ENCODE peak calls at places on chromosomes 5 and 9, in seven cellular contexts. One of them, this sample, is unnamed.

GRCh38 chr9:79742145-79742820 is 170.5 kb downstream of the TLE4 start:
- DNase-seq in left ventricle myocardium inferior: no peak
- DNase-seq in kidney epithelial cell: no peak
- DNase-seq in fibroblast of mammary gland: no peak
- DNase-seq in cardiac muscle cell: no peak
- DNase-seq in CD4-positive, CD25-positive, alpha-beta regulatory T cell: no peak
- DNase-seq in GM23248: no peak
- DNase-seq in this sample: no peak

GRCh38 chr9:78601957-78602565 is 305.1 kb downstream of the PSAT1 start:
- DNase-seq in GM23248: peak
- DNase-seq in CD4-positive, CD25-positive, alpha-beta regulatory T cell: no peak
- DNase-seq in left ventricle myocardium inferior: no peak
- DNase-seq in fibroblast of mammary gland: peak
- DNase-seq in kidney epithelial cell: no peak
- DNase-seq in cardiac muscle cell: peak
- DNase-seq in this sample: no peak

GRCh38 chr9:121275781-121276658 is 8.1 kb downstream of the GSN start:
- DNase-seq in kidney epithelial cell: no peak
- DNase-seq in cardiac muscle cell: no peak
- DNase-seq in GM23248: no peak
- DNase-seq in fibroblast of mammary gland: no peak
- DNase-seq in CD4-positive, CD25-positive, alpha-beta regulatory T cell: no peak
- DNase-seq in left ventricle myocardium inferior: no peak
- DNase-seq in this sample: no peak

GRCh38 chr5:172713113-172713808 is 57.7 kb downstream of the DUSP1 start:
- DNase-seq in left ventricle myocardium inferior: peak
- DNase-seq in kidney epithelial cell: no peak
- DNase-seq in GM23248: peak
- DNase-seq in cardiac muscle cell: peak
- DNase-seq in fibroblast of mammary gland: no peak
- DNase-seq in CD4-positive, CD25-positive, alpha-beta regulatory T cell: peak
- DNase-seq in this sample: no peak

GRCh38 chr9:134293576-134294227 is 32.6 kb upstream of the RXRA start:
- DNase-seq in fibroblast of mammary gland: peak
- DNase-seq in kidney epithelial cell: no peak
- DNase-seq in GM23248: peak
- DNase-seq in CD4-positive, CD25-positive, alpha-beta regulatory T cell: no peak
- DNase-seq in cardiac muscle cell: peak
- DNase-seq in left ventricle myocardium inferior: peak
- DNase-seq in this sample: no peak

GRCh38 chr5:80071510-80072021 is 36.4 kb downstream of the THBS4 start:
- DNase-seq in left ventricle myocardium inferior: no peak
- DNase-seq in GM23248: peak
- DNase-seq in cardiac muscle cell: no peak
- DNase-seq in CD4-positive, CD25-positive, alpha-beta regulatory T cell: no peak
- DNase-seq in fibroblast of mammary gland: no peak
- DNase-seq in kidney epithelial cell: no peak
- DNase-seq in this sample: no peak

GRCh38 chr5:31382051-31382878 is 149.6 kb downstream of the DROSHA start:
- DNase-seq in kidney epithelial cell: no peak
- DNase-seq in GM23248: no peak
- DNase-seq in fibroblast of mammary gland: no peak
- DNase-seq in left ventricle myocardium inferior: no peak
- DNase-seq in cardiac muscle cell: no peak
- DNase-seq in CD4-positive, CD25-positive, alpha-beta regulatory T cell: no peak
- DNase-seq in this sample: no peak

GRCh38 chr9:121556580-121556979 is 56.9 kb upstream of the GGTA1 start:
- DNase-seq in fibroblast of mammary gland: peak
- DNase-seq in GM23248: peak
- DNase-seq in left ventricle myocardium inferior: no peak
- DNase-seq in cardiac muscle cell: peak
- DNase-seq in CD4-positive, CD25-positive, alpha-beta regulatory T cell: no peak
- DNase-seq in kidney epithelial cell: peak
- DNase-seq in this sample: peak

GRCh38 chr5:42974546-42974945 is 65.6 kb downstream of the ANXA2R start:
- DNase-seq in fibroblast of mammary gland: no peak
- DNase-seq in CD4-positive, CD25-positive, alpha-beta regulatory T cell: no peak
- DNase-seq in GM23248: no peak
- DNase-seq in cardiac muscle cell: no peak
- DNase-seq in kidney epithelial cell: no peak
- DNase-seq in left ventricle myocardium inferior: no peak
- DNase-seq in this sample: no peak

GRCh38 chr9:38621434-38622082 is 1.2 kb upstream of the ANKRD18A start:
- DNase-seq in left ventricle myocardium inferior: no peak
- DNase-seq in fibroblast of mammary gland: no peak
- DNase-seq in cardiac muscle cell: peak
- DNase-seq in CD4-positive, CD25-positive, alpha-beta regulatory T cell: peak
- DNase-seq in GM23248: no peak
- DNase-seq in kidney epithelial cell: no peak
- DNase-seq in this sample: no peak

GRCh38 chr5:159787837-159788236 is 128.4 kb upstream of the ADRA1B start:
- DNase-seq in kidney epithelial cell: no peak
- DNase-seq in cardiac muscle cell: no peak
- DNase-seq in GM23248: peak
- DNase-seq in left ventricle myocardium inferior: no peak
- DNase-seq in fibroblast of mammary gland: peak
- DNase-seq in CD4-positive, CD25-positive, alpha-beta regulatory T cell: no peak
- DNase-seq in this sample: no peak

GRCh38 chr9:128773049-128773448 is 1.3 kb upstream of the ZER1 start:
- DNase-seq in kidney epithelial cell: no peak
- DNase-seq in CD4-positive, CD25-positive, alpha-beta regulatory T cell: no peak
- DNase-seq in GM23248: no peak
- DNase-seq in left ventricle myocardium inferior: no peak
- DNase-seq in cardiac muscle cell: no peak
- DNase-seq in fibroblast of mammary gland: no peak
- DNase-seq in this sample: no peak

GRCh38 chr9:125377584-125378250 is 116.1 kb downstream of the GAPVD1 start:
- DNase-seq in cardiac muscle cell: no peak
- DNase-seq in GM23248: no peak
- DNase-seq in kidney epithelial cell: no peak
- DNase-seq in CD4-positive, CD25-positive, alpha-beta regulatory T cell: no peak
- DNase-seq in fibroblast of mammary gland: no peak
- DNase-seq in left ventricle myocardium inferior: no peak
- DNase-seq in this sample: no peak

GRCh38 chr9:32603914-32604852 is 31.2 kb upstream of the NDUFB6 start:
- DNase-seq in kidney epithelial cell: no peak
- DNase-seq in CD4-positive, CD25-positive, alpha-beta regulatory T cell: no peak
- DNase-seq in fibroblast of mammary gland: peak
- DNase-seq in GM23248: peak
- DNase-seq in cardiac muscle cell: no peak
- DNase-seq in left ventricle myocardium inferior: no peak
- DNase-seq in this sample: no peak

GRCh38 chr5:115351356-115352195 is 55.1 kb upstream of the CCDC112 start:
- DNase-seq in kidney epithelial cell: peak
- DNase-seq in cardiac muscle cell: peak
- DNase-seq in GM23248: peak
- DNase-seq in fibroblast of mammary gland: peak
- DNase-seq in CD4-positive, CD25-positive, alpha-beta regulatory T cell: no peak
- DNase-seq in left ventricle myocardium inferior: no peak
- DNase-seq in this sample: no peak

GRCh38 chr9:133107961-133108793 is 12.9 kb downstream of the RALGDS start:
- DNase-seq in kidney epithelial cell: no peak
- DNase-seq in fibroblast of mammary gland: no peak
- DNase-seq in GM23248: no peak
- DNase-seq in CD4-positive, CD25-positive, alpha-beta regulatory T cell: no peak
- DNase-seq in cardiac muscle cell: no peak
- DNase-seq in left ventricle myocardium inferior: peak
- DNase-seq in this sample: no peak

DNA sequence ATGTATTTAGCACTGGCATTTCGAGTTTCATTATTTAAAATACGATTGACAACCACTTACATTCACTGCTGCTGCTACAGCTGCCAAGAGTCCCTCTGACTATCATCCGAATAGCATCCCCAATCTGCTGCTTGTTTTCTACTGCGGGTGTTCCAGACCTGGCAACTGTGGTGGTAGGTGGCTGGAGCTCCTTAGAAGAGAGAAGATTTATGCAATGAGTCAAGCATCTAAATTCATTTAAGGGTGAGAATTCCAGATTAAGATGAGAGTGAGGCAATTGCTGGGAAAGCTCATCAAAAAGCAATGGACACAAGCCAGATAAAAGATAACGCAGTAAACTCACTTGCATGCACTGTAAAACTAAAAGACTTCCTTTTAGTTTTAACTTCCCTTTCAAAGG is 3.9 kb downstream of the PLK2 start:
- DNase-seq in kidney epithelial cell: no peak
- DNase-seq in fibroblast of mammary gland: no peak
- DNase-seq in left ventricle myocardium inferior: no peak
- DNase-seq in CD4-positive, CD25-positive, alpha-beta regulatory T cell: no peak
- DNase-seq in GM23248: no peak
- DNase-seq in cardiac muscle cell: peak
- DNase-seq in this sample: no peak
- H3K4me3 ChIP-seq in kidney epithelial cell: peak
- H3K4me3 ChIP-seq in fibroblast of mammary gland: no peak
- H3K4me3 ChIP-seq in left ventricle myocardium inferior: peak
- H3K4me3 ChIP-seq in CD4-positive, CD25-positive, alpha-beta regulatory T cell: no peak
- H3K4me3 ChIP-seq in GM23248: peak
- H3K4me3 ChIP-seq in cardiac muscle cell: no peak
- H3K4me3 ChIP-seq in this sample: peak

DNA sequence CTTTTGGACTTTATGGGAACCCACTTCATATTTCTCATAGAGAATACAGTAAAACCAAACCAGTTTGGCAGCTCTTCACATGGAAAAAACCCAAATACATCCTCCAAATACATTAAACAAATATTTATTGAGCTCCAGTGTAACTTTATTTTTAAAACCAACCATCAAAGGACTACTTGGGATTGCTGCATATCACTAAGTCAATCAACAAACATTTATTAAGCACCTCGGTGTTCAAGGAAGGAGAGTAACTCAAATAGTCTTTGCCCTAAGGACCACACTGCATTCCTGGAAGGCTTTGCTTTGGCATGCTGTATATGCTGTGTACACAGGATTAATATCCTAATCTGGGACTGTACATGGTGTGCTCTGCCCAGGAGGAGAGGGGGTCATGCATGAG is 11.2 kb downstream of the VDAC1 start:
- DNase-seq in GM23248: no peak
- DNase-seq in fibroblast of mammary gland: no peak
- DNase-seq in left ventricle myocardium inferior: no peak
- DNase-seq in CD4-positive, CD25-positive, alpha-beta regulatory T cell: no peak
- DNase-seq in cardiac muscle cell: no peak
- DNase-seq in kidney epithelial cell: no peak
- DNase-seq in this sample: no peak
- H3K4me3 ChIP-seq in GM23248: no peak
- H3K4me3 ChIP-seq in fibroblast of mammary gland: no peak
- H3K4me3 ChIP-seq in left ventricle myocardium inferior: peak
- H3K4me3 ChIP-seq in CD4-positive, CD25-positive, alpha-beta regulatory T cell: no peak
- H3K4me3 ChIP-seq in cardiac muscle cell: no peak
- H3K4me3 ChIP-seq in kidney epithelial cell: no peak
- H3K4me3 ChIP-seq in this sample: no peak

GRCh38 chr9:86663905-86664304 is 283.4 kb downstream of the GAS1 start:
- DNase-seq in left ventricle myocardium inferior: no peak
- DNase-seq in fibroblast of mammary gland: no peak
- DNase-seq in GM23248: no peak
- DNase-seq in cardiac muscle cell: no peak
- DNase-seq in CD4-positive, CD25-positive, alpha-beta regulatory T cell: no peak
- DNase-seq in kidney epithelial cell: no peak
- DNase-seq in this sample: no peak

GRCh38 chr9:86655147-86655546 is 292.2 kb downstream of the GAS1 start:
- DNase-seq in fibroblast of mammary gland: peak
- DNase-seq in kidney epithelial cell: no peak
- DNase-seq in left ventricle myocardium inferior: no peak
- DNase-seq in CD4-positive, CD25-positive, alpha-beta regulatory T cell: no peak
- DNase-seq in GM23248: peak
- DNase-seq in cardiac muscle cell: peak
- DNase-seq in this sample: no peak

GRCh38 chr9:86660146-86660545 is 287.2 kb downstream of the GAS1 start:
- DNase-seq in left ventricle myocardium inferior: no peak
- DNase-seq in fibroblast of mammary gland: peak
- DNase-seq in CD4-positive, CD25-positive, alpha-beta regulatory T cell: no peak
- DNase-seq in cardiac muscle cell: peak
- DNase-seq in kidney epithelial cell: peak
- DNase-seq in GM23248: peak
- DNase-seq in this sample: peak

GRCh38 chr9:86662890-86663468 is 284.3 kb downstream of the GAS1 start:
- DNase-seq in kidney epithelial cell: no peak
- DNase-seq in CD4-positive, CD25-positive, alpha-beta regulatory T cell: no peak
- DNase-seq in GM23248: no peak
- DNase-seq in fibroblast of mammary gland: no peak
- DNase-seq in left ventricle myocardium inferior: no peak
- DNase-seq in cardiac muscle cell: no peak
- DNase-seq in this sample: no peak

DNA sequence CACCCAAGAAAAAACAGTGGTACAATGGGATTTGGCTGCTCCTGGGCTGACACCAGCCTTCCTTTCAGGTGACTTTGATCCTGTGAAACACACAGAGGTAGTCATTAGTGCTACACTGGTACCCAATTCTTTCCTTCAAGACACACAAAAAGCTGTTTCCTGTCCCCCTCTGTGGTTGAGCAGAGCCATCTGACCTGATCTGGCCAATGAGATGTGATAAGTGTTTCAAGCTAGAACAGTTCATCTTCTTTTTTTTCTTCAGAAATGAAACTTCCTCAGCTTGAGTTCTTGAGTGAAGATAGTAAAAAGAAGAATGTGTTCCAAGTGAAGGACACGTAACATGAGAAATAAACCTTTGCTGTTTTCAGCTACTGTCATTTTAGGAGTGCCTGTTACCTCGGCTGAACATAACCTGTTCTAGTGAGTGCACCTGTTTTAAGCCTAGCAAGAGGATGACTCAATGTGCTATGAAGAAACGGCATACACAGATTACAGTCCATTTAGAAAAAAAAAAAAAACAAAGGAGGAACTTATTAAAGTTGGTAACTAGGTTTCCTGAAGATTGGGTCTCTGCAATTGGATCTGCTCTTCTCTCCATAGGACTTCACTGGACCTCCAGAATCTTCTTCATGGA is 287.8 kb downstream of the GAS1 start:
- DNase-seq in GM23248: peak
- DNase-seq in cardiac muscle cell: no peak
- DNase-seq in left ventricle myocardium inferior: no peak
- DNase-seq in kidney epithelial cell: no peak
- DNase-seq in fibroblast of mammary gland: no peak
- DNase-seq in CD4-positive, CD25-positive, alpha-beta regulatory T cell: no peak
- DNase-seq in this sample: no peak
- H3K4me3 ChIP-seq in GM23248: no peak
- H3K4me3 ChIP-seq in cardiac muscle cell: no peak
- H3K4me3 ChIP-seq in left ventricle myocardium inferior: no peak
- H3K4me3 ChIP-seq in kidney epithelial cell: no peak
- H3K4me3 ChIP-seq in fibroblast of mammary gland: no peak
- H3K4me3 ChIP-seq in CD4-positive, CD25-positive, alpha-beta regulatory T cell: no peak
- H3K4me3 ChIP-seq in this sample: no peak

DNA sequence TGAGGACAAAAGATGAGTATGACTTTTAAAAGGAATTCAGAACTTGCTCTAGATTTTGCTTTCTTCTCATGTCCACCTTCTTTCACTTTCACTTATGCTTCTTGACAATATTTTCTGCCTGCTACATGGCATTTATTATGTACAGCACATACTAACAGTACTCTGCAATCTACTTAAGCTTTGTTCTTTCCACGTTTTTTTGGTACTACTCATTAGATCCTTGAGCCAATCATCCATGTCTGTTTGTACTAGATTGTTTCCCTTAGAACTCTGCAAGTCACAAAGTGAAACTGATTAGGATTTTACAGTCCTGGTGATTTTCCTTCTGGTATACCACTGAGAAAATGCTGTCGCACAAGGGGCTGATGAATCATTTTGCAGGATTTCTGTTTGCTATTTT is 78.3 kb downstream of the PARP8 start:
- DNase-seq in kidney epithelial cell: peak
- DNase-seq in fibroblast of mammary gland: peak
- DNase-seq in CD4-positive, CD25-positive, alpha-beta regulatory T cell: no peak
- DNase-seq in GM23248: peak
- DNase-seq in left ventricle myocardium inferior: no peak
- DNase-seq in cardiac muscle cell: peak
- DNase-seq in this sample: peak
- H3K4me3 ChIP-seq in kidney epithelial cell: peak
- H3K4me3 ChIP-seq in fibroblast of mammary gland: no peak
- H3K4me3 ChIP-seq in CD4-positive, CD25-positive, alpha-beta regulatory T cell: peak
- H3K4me3 ChIP-seq in GM23248: peak
- H3K4me3 ChIP-seq in left ventricle myocardium inferior: peak
- H3K4me3 ChIP-seq in cardiac muscle cell: no peak
- H3K4me3 ChIP-seq in this sample: peak

This sample was measured in AG04449.